ENCODE peak calls at places on chromosome 4, in six cellular contexts. X is right lobe of liver; Y is HTR-8/SVneo; C is COR-L47; P is DMS153; B is stimulated activated CD8-positive, alpha-beta memory T cell treated with anti-CD3 and anti-CD28 coated beads, Interleukin-4, amount 100 ng/mL, for 1 hour. I is an unnamed sample.

GRCh38 chr4:10050171-10051120 is 29.1 kb upstream of the SLC2A9 start:
- DNase-seq in P (no peak), C (no peak), X (no peak), B (no peak), Y (no peak), I (no peak)

GRCh38 chr4:8726344-8726851 is 133.8 kb downstream of the CPZ start:
- DNase-seq in B (no peak), P (no peak), Y (no peak), C (no peak), X (peak), I (peak)

GRCh38 chr4:122686709-122687108 is 45.8 kb upstream of the BBS12 start:
- DNase-seq in B (no peak), C (no peak), X (no peak), P (no peak), Y (no peak), I (no peak)

GRCh38 chr4:143768007-143768591 is 67.6 kb upstream of the FREM3 start:
- DNase-seq in B (no peak), Y (no peak), C (no peak), P (no peak), X (no peak), I (no peak)

GRCh38 chr4:19399001-19399400 is 852.7 kb upstream of the SLIT2 start:
- DNase-seq in Y (no peak), P (no peak), C (no peak), X (no peak), B (no peak), I (no peak)

GRCh38 chr4:39825741-39826231 is 127.8 kb downstream of the UBE2K start:
- DNase-seq in X (no peak), P (no peak), B (no peak), Y (no peak), C (no peak), I (peak)

GRCh38 chr4:183444953-183445543 is 612 bp downstream of the CDKN2AIP start:
- DNase-seq in X (peak), B (no peak), P (no peak), C (no peak), Y (peak), I (no peak)

GRCh38 chr4:140633154-140633553 is 64.4 kb upstream of the UCP1 start:
- DNase-seq in P (no peak), B (no peak), C (no peak), Y (no peak), X (no peak), I (no peak)

GRCh38 chr4:153497988-153498967 is 32.1 kb downstream of the TMEM131L start:
- DNase-seq in C (no peak), B (no peak), X (no peak), P (no peak), Y (no peak), I (no peak)

GRCh38 chr4:102363033-102363432 is 17.8 kb upstream of the SLC39A8 start:
- DNase-seq in P (no peak), Y (no peak), X (no peak), B (no peak), C (no peak), I (no peak)

GRCh38 chr4:107546637-107547036 is 173.4 kb downstream of the PAPSS1 start:
- DNase-seq in Y (no peak), P (no peak), B (no peak), C (no peak), X (no peak), I (no peak)

GRCh38 chr4:80097395-80098177 is 24.6 kb upstream of the ANTXR2 start:
- DNase-seq in Y (peak), P (no peak), B (no peak), X (no peak), C (no peak), I (no peak)

GRCh38 chr4:126395661-126396060 is 1080.9 kb downstream of the FAT4 start:
- DNase-seq in C (no peak), B (no peak), Y (no peak), P (no peak), X (no peak), I (no peak)

GRCh38 chr4:67603310-67604028 is 44.9 kb downstream of the STAP1 start:
- DNase-seq in X (no peak), B (no peak), C (no peak), Y (no peak), P (no peak), I (no peak)

GRCh38 chr4:22179124-22179874 is 230.7 kb upstream of the KCNIP4 start:
- DNase-seq in B (no peak), P (no peak), Y (peak), X (no peak), C (no peak), I (no peak)

GRCh38 chr4:11908205-11908604 is 479.5 kb upstream of the HS3ST1 start:
- DNase-seq in C (no peak), P (no peak), X (no peak), B (no peak), Y (no peak), I (no peak)

GRCh38 chr4:118353452-118353851 is 649 bp upstream of the PRSS12 start:
- DNase-seq in P (no peak), X (no peak), Y (no peak), C (no peak), B (no peak), I (no peak)

GRCh38 chr4:118277243-118277642 is 75.6 kb downstream of the PRSS12 start:
- DNase-seq in C (no peak), X (peak), B (no peak), Y (no peak), P (no peak), I (no peak)

GRCh38 chr4:4781936-4782754 is 77.3 kb upstream of the MSX1 start:
- DNase-seq in Y (no peak), C (no peak), X (no peak), B (no peak), P (no peak), I (no peak)

GRCh38 chr4:172989984-172990711 is 178.5 kb upstream of the GALNT7 start:
- DNase-seq in B (no peak), Y (no peak), X (no peak), P (no peak), C (no peak), I (no peak)

GRCh38 chr4:46999584-46999983 is 6.2 kb upstream of the GABRA4 start:
- DNase-seq in X (no peak), C (no peak), Y (no peak), B (no peak), P (no peak), I (no peak)

GRCh38 chr4:5165419-5166369 is 114.4 kb downstream of the STK32B start:
- DNase-seq in P (no peak), Y (peak), C (no peak), B (no peak), X (no peak), I (no peak)

GRCh38 chr4:33160126-33160525 is 2440.0 kb downstream of the PCDH7 start:
- DNase-seq in Y (peak), B (no peak), P (no peak), C (peak), X (no peak), I (peak)

GRCh38 chr4:103443324-103443723 is 245.2 kb upstream of the CENPE start:
- DNase-seq in B (no peak), Y (no peak), P (no peak), X (no peak), C (peak), I (no peak)

GRCh38 chr4:183349673-183350072 is 27.4 kb upstream of the CLDN24 start:
- DNase-seq in P (no peak), Y (no peak), B (no peak), C (no peak), X (no peak), I (no peak)

GRCh38 chr4:141580523-141580922 is 55.9 kb upstream of the IL15 start:
- DNase-seq in P (no peak), Y (no peak), B (no peak), X (no peak), C (no peak), I (no peak)

GRCh38 chr4:78432896-78433295 is 118.7 kb upstream of the ANXA3 start:
- DNase-seq in C (no peak), P (no peak), B (no peak), X (no peak), Y (no peak), I (no peak)

GRCh38 chr4:70754990-70755688 is 33.4 kb downstream of the RUFY3 start:
- DNase-seq in B (no peak), C (no peak), P (no peak), X (no peak), Y (no peak), I (no peak)

GRCh38 chr4:98558366-98558765 is 100.0 kb downstream of the TSPAN5 start:
- DNase-seq in Y (no peak), X (no peak), P (no peak), B (no peak), C (no peak), I (no peak)

GRCh38 chr4:88591787-88592599 is at the start of gene HERC3:
- DNase-seq in B (peak), P (peak), X (peak), Y (peak), C (peak), I (peak)

GRCh38 chr4:7968262-7968896 is 28.7 kb upstream of the AFAP1 start:
- DNase-seq in Y (no peak), X (no peak), P (no peak), B (no peak), C (no peak), I (no peak)

GRCh38 chr4:140158234-140159030 is 4.4 kb upstream of the MAML3 start:
- DNase-seq in X (peak), Y (no peak), B (no peak), C (peak), P (peak), I (peak)